ENCODE peak calls at places on chromosomes 5 and 9, in ten cellular contexts. One of them, this sample, is unnamed.
A peak's percentile ranks its signal among the peaks of the same experiment; 100 is the strongest.

GRCh38 chr9:13351768-13352386 is 72.4 kb upstream of the MPDZ start:
- DNase-seq in hepatocyte: peak; percentile 70
- DNase-seq in HCT116: peak; percentile 7
- DNase-seq in GM23338: peak; percentile 65
- DNase-seq in K562: no peak
- DNase-seq in PC-9: no peak
- DNase-seq in H1: no peak
- DNase-seq in keratinocyte: no peak
- DNase-seq in astrocyte: peak; percentile 49
- DNase-seq in MM.1S: peak; percentile 16
- DNase-seq in this sample: peak; percentile 59

GRCh38 chr5:20556364-20556763 is 568.4 kb upstream of the CDH18 start:
- DNase-seq in hepatocyte: peak; percentile 17
- DNase-seq in HCT116: no peak
- DNase-seq in GM23338: peak; percentile 1
- DNase-seq in K562: no peak
- DNase-seq in PC-9: no peak
- DNase-seq in H1: no peak
- DNase-seq in keratinocyte: no peak
- DNase-seq in astrocyte: peak; percentile 64
- DNase-seq in MM.1S: no peak
- DNase-seq in this sample: peak; percentile 45

GRCh38 chr5:62457071-62457470 is 44.5 kb downstream of the IPO11 start:
- DNase-seq in hepatocyte: no peak
- DNase-seq in HCT116: no peak
- DNase-seq in GM23338: no peak
- DNase-seq in K562: no peak
- DNase-seq in PC-9: no peak
- DNase-seq in H1: no peak
- DNase-seq in keratinocyte: no peak
- DNase-seq in astrocyte: no peak
- DNase-seq in MM.1S: no peak
- DNase-seq in this sample: peak; percentile 62

GRCh38 chr5:122392224-122392623 is 80.2 kb downstream of the SNCAIP start:
- DNase-seq in hepatocyte: no peak
- DNase-seq in HCT116: no peak
- DNase-seq in GM23338: no peak
- DNase-seq in K562: no peak
- DNase-seq in PC-9: no peak
- DNase-seq in H1: no peak
- DNase-seq in keratinocyte: no peak
- DNase-seq in astrocyte: no peak
- DNase-seq in MM.1S: no peak
- DNase-seq in this sample: no peak

GRCh38 chr5:97365918-97366317 is 182.9 kb upstream of the RIOK2 start:
- DNase-seq in hepatocyte: no peak
- DNase-seq in HCT116: no peak
- DNase-seq in GM23338: no peak
- DNase-seq in K562: no peak
- DNase-seq in PC-9: no peak
- DNase-seq in H1: no peak
- DNase-seq in keratinocyte: no peak
- DNase-seq in astrocyte: no peak
- DNase-seq in MM.1S: no peak
- DNase-seq in this sample: no peak

GRCh38 chr9:19379697-19380046 is 364 bp downstream of the RPS6 start:
- DNase-seq in hepatocyte: peak; percentile 44
- DNase-seq in HCT116: no peak
- DNase-seq in GM23338: peak; percentile 35
- DNase-seq in K562: peak; percentile 44
- DNase-seq in PC-9: no peak
- DNase-seq in H1: no peak
- DNase-seq in keratinocyte: no peak
- DNase-seq in astrocyte: no peak
- DNase-seq in MM.1S: no peak
- DNase-seq in this sample: no peak

GRCh38 chr5:6820851-6821479 is 107.7 kb downstream of the TENT4A start:
- DNase-seq in hepatocyte: peak; percentile 67
- DNase-seq in HCT116: peak; percentile 27
- DNase-seq in GM23338: peak; percentile 80
- DNase-seq in K562: peak; percentile 89
- DNase-seq in PC-9: peak; percentile 43
- DNase-seq in H1: peak; percentile 86
- DNase-seq in keratinocyte: no peak
- DNase-seq in astrocyte: no peak
- DNase-seq in MM.1S: peak; percentile 76
- DNase-seq in this sample: peak; percentile 60

GRCh38 chr9:136399176-136400037 is 563 bp downstream of the SNAPC4 start:
- DNase-seq in hepatocyte: peak; percentile 67
- DNase-seq in HCT116: no peak
- DNase-seq in GM23338: peak; percentile 36
- DNase-seq in K562: no peak
- DNase-seq in PC-9: peak; percentile 31
- DNase-seq in H1: no peak
- DNase-seq in keratinocyte: no peak
- DNase-seq in astrocyte: no peak
- DNase-seq in MM.1S: peak; percentile 38
- DNase-seq in this sample: peak; percentile 22

GRCh38 chr5:28678899-28679298 is 1640.5 kb upstream of the CDH9 start:
- DNase-seq in hepatocyte: no peak
- DNase-seq in HCT116: no peak
- DNase-seq in GM23338: no peak
- DNase-seq in K562: no peak
- DNase-seq in PC-9: no peak
- DNase-seq in H1: no peak
- DNase-seq in keratinocyte: no peak
- DNase-seq in astrocyte: no peak
- DNase-seq in MM.1S: no peak
- DNase-seq in this sample: no peak

GRCh38 chr5:67257500-67257899 is 60.9 kb upstream of the CD180 start:
- DNase-seq in hepatocyte: peak; percentile 44
- DNase-seq in HCT116: no peak
- DNase-seq in GM23338: no peak
- DNase-seq in K562: no peak
- DNase-seq in PC-9: no peak
- DNase-seq in H1: no peak
- DNase-seq in keratinocyte: peak; percentile 49
- DNase-seq in astrocyte: no peak
- DNase-seq in MM.1S: no peak
- DNase-seq in this sample: peak; percentile 7

GRCh38 chr9:130171226-130172148 is 717 bp upstream of the NCS1 start:
- DNase-seq in hepatocyte: no peak
- DNase-seq in HCT116: no peak
- DNase-seq in GM23338: peak; percentile 52
- DNase-seq in K562: no peak
- DNase-seq in PC-9: no peak
- DNase-seq in H1: peak; percentile 76
- DNase-seq in keratinocyte: no peak
- DNase-seq in astrocyte: no peak
- DNase-seq in MM.1S: no peak
- DNase-seq in this sample: no peak
- TF ChIP-seq EZH2 in hepatocyte: no peak
- TF ChIP-seq EZH2 in HCT116: no peak
- TF ChIP-seq EZH2 in GM23338: no peak
- TF ChIP-seq EZH2 in K562: no peak
- TF ChIP-seq EZH2 in PC-9: no peak
- TF ChIP-seq EZH2 in H1: no peak
- TF ChIP-seq EZH2 in keratinocyte: no peak
- TF ChIP-seq EZH2 in astrocyte: no peak
- TF ChIP-seq EZH2 in MM.1S: peak; percentile 86
- TF ChIP-seq EZH2 in this sample: no peak

GRCh38 chr5:139391570-139392323 is 2.0 kb upstream of the MZB1 start:
- DNase-seq in hepatocyte: no peak
- DNase-seq in HCT116: no peak
- DNase-seq in GM23338: peak; percentile 59
- DNase-seq in K562: no peak
- DNase-seq in PC-9: no peak
- DNase-seq in H1: peak; percentile 70
- DNase-seq in keratinocyte: peak; percentile 98
- DNase-seq in astrocyte: no peak
- DNase-seq in MM.1S: peak; percentile 42
- DNase-seq in this sample: peak; percentile 92
- TF ChIP-seq EZH2 in hepatocyte: no peak
- TF ChIP-seq EZH2 in HCT116: no peak
- TF ChIP-seq EZH2 in GM23338: no peak
- TF ChIP-seq EZH2 in K562: no peak
- TF ChIP-seq EZH2 in PC-9: no peak
- TF ChIP-seq EZH2 in H1: no peak
- TF ChIP-seq EZH2 in keratinocyte: no peak
- TF ChIP-seq EZH2 in astrocyte: no peak
- TF ChIP-seq EZH2 in MM.1S: no peak
- TF ChIP-seq EZH2 in this sample: no peak

GRCh38 chr9:37028425-37029031 is 5.5 kb downstream of the PAX5 start:
- DNase-seq in hepatocyte: no peak
- DNase-seq in HCT116: no peak
- DNase-seq in GM23338: peak; percentile 56
- DNase-seq in K562: no peak
- DNase-seq in PC-9: no peak
- DNase-seq in H1: peak; percentile 63
- DNase-seq in keratinocyte: no peak
- DNase-seq in astrocyte: no peak
- DNase-seq in MM.1S: no peak
- DNase-seq in this sample: no peak

GRCh38 chr9:37029304-37029775 is 4.7 kb downstream of the PAX5 start:
- DNase-seq in hepatocyte: no peak
- DNase-seq in HCT116: no peak
- DNase-seq in GM23338: peak; percentile 54
- DNase-seq in K562: no peak
- DNase-seq in PC-9: no peak
- DNase-seq in H1: peak; percentile 61
- DNase-seq in keratinocyte: no peak
- DNase-seq in astrocyte: no peak
- DNase-seq in MM.1S: no peak
- DNase-seq in this sample: no peak

GRCh38 chr9:37031081-37031480 is 3.0 kb downstream of the PAX5 start:
- DNase-seq in hepatocyte: no peak
- DNase-seq in HCT116: no peak
- DNase-seq in GM23338: no peak
- DNase-seq in K562: no peak
- DNase-seq in PC-9: no peak
- DNase-seq in H1: no peak
- DNase-seq in keratinocyte: no peak
- DNase-seq in astrocyte: no peak
- DNase-seq in MM.1S: no peak
- DNase-seq in this sample: no peak

GRCh38 chr9:37030591-37030939 is 3.5 kb downstream of the PAX5 start:
- DNase-seq in hepatocyte: no peak
- DNase-seq in HCT116: no peak
- DNase-seq in GM23338: peak; percentile 48
- DNase-seq in K562: no peak
- DNase-seq in PC-9: no peak
- DNase-seq in H1: no peak
- DNase-seq in keratinocyte: no peak
- DNase-seq in astrocyte: no peak
- DNase-seq in MM.1S: no peak
- DNase-seq in this sample: no peak

DNA sequence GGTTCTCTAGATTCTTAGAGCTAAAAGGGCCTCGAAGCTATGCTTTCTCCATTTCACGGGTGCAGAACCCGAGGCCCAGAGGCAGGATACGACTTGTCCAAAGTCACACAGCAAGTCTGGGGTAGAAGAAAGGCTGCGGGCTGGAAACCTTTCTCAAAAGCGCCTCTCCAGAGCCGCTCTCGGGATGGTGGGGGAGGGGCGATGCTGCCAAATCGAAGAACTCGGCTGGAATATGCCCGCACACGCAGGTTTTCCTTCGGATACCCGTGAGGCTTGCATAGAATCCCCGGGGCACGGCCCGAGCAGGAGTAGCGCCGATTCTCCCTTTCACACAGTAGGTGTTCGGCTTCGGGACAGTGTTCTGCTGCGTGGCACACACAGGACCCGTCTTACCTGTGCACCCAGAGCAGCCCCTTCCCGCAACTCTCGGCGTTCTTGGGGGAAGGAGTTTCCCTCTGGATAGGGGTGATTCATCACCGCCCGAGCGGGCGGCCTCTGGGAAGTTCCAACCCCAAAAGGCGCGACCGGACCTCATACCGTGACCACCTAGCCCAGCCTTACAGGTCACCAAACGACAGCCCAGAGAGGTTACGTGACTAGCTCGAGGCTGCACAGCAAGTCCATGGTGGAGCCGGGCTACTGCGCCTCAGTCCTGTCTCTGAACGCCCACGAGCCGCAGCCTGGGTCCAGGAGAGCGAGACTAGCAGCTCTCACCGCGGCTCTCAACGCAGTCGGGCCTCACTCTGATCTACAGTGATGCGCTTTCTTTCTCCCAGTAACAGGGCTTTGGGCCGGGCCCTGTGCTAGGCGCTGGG is 4.1 kb downstream of the PAX5 start:
- DNase-seq in hepatocyte: peak; percentile 14
- DNase-seq in HCT116: no peak
- DNase-seq in GM23338: peak; percentile 68
- DNase-seq in K562: no peak
- DNase-seq in PC-9: no peak
- DNase-seq in H1: peak; percentile 68
- DNase-seq in keratinocyte: no peak
- DNase-seq in astrocyte: no peak
- DNase-seq in MM.1S: no peak
- DNase-seq in this sample: no peak
- TF ChIP-seq EZH2 in hepatocyte: peak; percentile 38
- TF ChIP-seq EZH2 in HCT116: no peak
- TF ChIP-seq EZH2 in GM23338: peak; percentile 87
- TF ChIP-seq EZH2 in K562: no peak
- TF ChIP-seq EZH2 in PC-9: no peak
- TF ChIP-seq EZH2 in H1: peak; percentile 90
- TF ChIP-seq EZH2 in keratinocyte: peak; percentile 35
- TF ChIP-seq EZH2 in astrocyte: peak; percentile 96
- TF ChIP-seq EZH2 in MM.1S: no peak
- TF ChIP-seq EZH2 in this sample: no peak

GRCh38 chr5:77631166-77631582 is 7.3 kb downstream of the OTP start:
- DNase-seq in hepatocyte: no peak
- DNase-seq in HCT116: no peak
- DNase-seq in GM23338: no peak
- DNase-seq in K562: no peak
- DNase-seq in PC-9: no peak
- DNase-seq in H1: no peak
- DNase-seq in keratinocyte: no peak
- DNase-seq in astrocyte: no peak
- DNase-seq in MM.1S: peak; percentile 30
- DNase-seq in this sample: no peak

GRCh38 chr5:77630246-77631165 is 8.0 kb downstream of the OTP start:
- DNase-seq in hepatocyte: peak; percentile 68
- DNase-seq in HCT116: peak; percentile 61
- DNase-seq in GM23338: peak; percentile 83
- DNase-seq in K562: no peak
- DNase-seq in PC-9: peak; percentile 76
- DNase-seq in H1: peak; percentile 63
- DNase-seq in keratinocyte: no peak
- DNase-seq in astrocyte: no peak
- DNase-seq in MM.1S: peak; percentile 91
- DNase-seq in this sample: peak; percentile 41

GRCh38 chr5:77627869-77628674 is 10.4 kb downstream of the OTP start:
- DNase-seq in hepatocyte: no peak
- DNase-seq in HCT116: no peak
- DNase-seq in GM23338: peak; percentile 78
- DNase-seq in K562: no peak
- DNase-seq in PC-9: no peak
- DNase-seq in H1: peak; percentile 80
- DNase-seq in keratinocyte: no peak
- DNase-seq in astrocyte: no peak
- DNase-seq in MM.1S: no peak
- DNase-seq in this sample: no peak

GRCh38 chr5:77629553-77630245 is 8.8 kb downstream of the OTP start:
- DNase-seq in hepatocyte: no peak
- DNase-seq in HCT116: no peak
- DNase-seq in GM23338: peak; percentile 52
- DNase-seq in K562: no peak
- DNase-seq in PC-9: peak; percentile 14
- DNase-seq in H1: peak; percentile 81
- DNase-seq in keratinocyte: no peak
- DNase-seq in astrocyte: no peak
- DNase-seq in MM.1S: no peak
- DNase-seq in this sample: no peak

GRCh38 chr5:77628840-77629552 is 9.5 kb downstream of the OTP start:
- DNase-seq in hepatocyte: no peak
- DNase-seq in HCT116: no peak
- DNase-seq in GM23338: peak; percentile 36
- DNase-seq in K562: no peak
- DNase-seq in PC-9: no peak
- DNase-seq in H1: peak; percentile 46
- DNase-seq in keratinocyte: no peak
- DNase-seq in astrocyte: no peak
- DNase-seq in MM.1S: no peak
- DNase-seq in this sample: no peak
- TF ChIP-seq EZH2 in hepatocyte: peak; percentile 46
- TF ChIP-seq EZH2 in HCT116: no peak
- TF ChIP-seq EZH2 in GM23338: peak; percentile 77
- TF ChIP-seq EZH2 in K562: no peak
- TF ChIP-seq EZH2 in PC-9: no peak
- TF ChIP-seq EZH2 in H1: peak; percentile 50
- TF ChIP-seq EZH2 in keratinocyte: no peak
- TF ChIP-seq EZH2 in astrocyte: peak; percentile 60
- TF ChIP-seq EZH2 in MM.1S: no peak
- TF ChIP-seq EZH2 in this sample: no peak

This sample was measured in PC-3.